ENCODE peak calls at places on chromosome 11, in four cellular contexts. T is GM06990, D is PC-3, Y is lower lobe of right lung. R is an unnamed sample.

GRCh38 chr11:76793391-76793811 is 10.2 kb downstream of the TSKU start:
- DNase-seq in T (no peak), Y (no peak), D (no peak), R (no peak)

GRCh38 chr11:128544625-128545024 is 42.7 kb downstream of the ETS1 start:
- DNase-seq in Y (no peak), D (no peak), T (no peak), R (no peak)

GRCh38 chr11:33751878-33752277 is 15.7 kb upstream of the CD59 start:
- DNase-seq in Y (no peak), D (no peak), T (no peak), R (no peak)

GRCh38 chr11:2387266-2387982 is 10.3 kb downstream of the CD81 start:
- DNase-seq in Y (no peak), T (no peak), D (no peak), R (peak)

GRCh38 chr11:72786305-72787261 is 7.3 kb downstream of the STARD10 start:
- DNase-seq in T (no peak), D (peak), Y (peak), R (no peak)

GRCh38 chr11:30328676-30329075 is 5.8 kb downstream of the ARL14EP start:
- DNase-seq in Y (no peak), D (no peak), T (no peak), R (no peak)

GRCh38 chr11:17457361-17458104 is 19.1 kb downstream of the ABCC8 start:
- DNase-seq in D (no peak), T (no peak), Y (no peak), R (no peak)

GRCh38 chr11:88280673-88281316 is 56.7 kb downstream of the CTSC start:
- DNase-seq in Y (no peak), D (no peak), T (no peak), R (no peak)

GRCh38 chr11:30313580-30313979 is 9.3 kb upstream of the ARL14EP start:
- DNase-seq in T (no peak), D (no peak), Y (no peak), R (no peak)

GRCh38 chr11:133531971-133532651 is at the start of gene OPCML:
- DNase-seq in Y (no peak), D (no peak), T (no peak), R (no peak)

GRCh38 chr11:91978747-91979146 is 245.9 kb upstream of the FAT3 start:
- DNase-seq in Y (no peak), T (no peak), D (peak), R (no peak)

GRCh38 chr11:57071829-57072228 is 83.1 kb downstream of the OR5AK2 start:
- DNase-seq in D (peak), T (no peak), Y (no peak), R (no peak)

GRCh38 chr11:86719781-86720463 is 47.5 kb upstream of the ME3 start:
- DNase-seq in T (no peak), D (peak), Y (no peak), R (no peak)

GRCh38 chr11:4862447-4863236 is 13.6 kb upstream of the OR51S1 start:
- DNase-seq in D (no peak), T (no peak), Y (no peak), R (no peak)

GRCh38 chr11:64619811-64620285 is 28.8 kb downstream of the SLC22A12 start:
- DNase-seq in T (no peak), D (peak), Y (no peak), R (peak)

GRCh38 chr11:125489166-125489565 is 6.9 kb downstream of the FEZ1 start:
- DNase-seq in D (peak), Y (no peak), T (no peak), R (no peak)

GRCh38 chr11:74443071-74443864 is 24.1 kb downstream of the KCNE3 start:
- DNase-seq in D (peak), Y (no peak), T (no peak), R (no peak)

GRCh38 chr11:2150206-2150847 is 10.7 kb downstream of the INS start:
- DNase-seq in D (peak), Y (no peak), T (no peak), R (peak)

GRCh38 chr11:134339756-134340155 is 8.0 kb downstream of the GLB1L2 start:
- DNase-seq in D (peak), Y (no peak), T (no peak), R (no peak)

GRCh38 chr11:65279713-65280459 is 18.1 kb downstream of the POLA2 start:
- DNase-seq in T (no peak), Y (no peak), D (peak), R (no peak)

GRCh38 chr11:128747728-128748148 is 53.9 kb downstream of the FLI1 start:
- DNase-seq in D (no peak), T (no peak), Y (no peak), R (no peak)

GRCh38 chr11:47550288-47551052 is 2.5 kb downstream of the CELF1 start:
- DNase-seq in D (no peak), T (no peak), Y (no peak), R (peak)

GRCh38 chr11:109424893-109425292 is 2.9 kb downstream of the C11orf87 start:
- DNase-seq in Y (peak), T (no peak), D (peak), R (peak)

GRCh38 chr11:61928606-61929005 is 11.2 kb upstream of the RAB3IL1 start:
- DNase-seq in T (no peak), Y (no peak), D (no peak), R (no peak)

GRCh38 chr11:120929090-120929489 is 94.8 kb upstream of the TBCEL start:
- DNase-seq in Y (no peak), T (no peak), D (no peak), R (no peak)

GRCh38 chr11:120928506-120929062 is 95.3 kb upstream of the TBCEL start:
- DNase-seq in Y (no peak), T (no peak), D (no peak), R (peak)

GRCh38 chr11:120929664-120930154 is 94.2 kb upstream of the TBCEL start:
- DNase-seq in D (peak), Y (peak), T (peak), R (peak)

GRCh38 chr11:120932305-120932905 is 91.5 kb upstream of the TBCEL start:
- DNase-seq in T (no peak), D (no peak), Y (no peak), R (no peak)

DNA sequence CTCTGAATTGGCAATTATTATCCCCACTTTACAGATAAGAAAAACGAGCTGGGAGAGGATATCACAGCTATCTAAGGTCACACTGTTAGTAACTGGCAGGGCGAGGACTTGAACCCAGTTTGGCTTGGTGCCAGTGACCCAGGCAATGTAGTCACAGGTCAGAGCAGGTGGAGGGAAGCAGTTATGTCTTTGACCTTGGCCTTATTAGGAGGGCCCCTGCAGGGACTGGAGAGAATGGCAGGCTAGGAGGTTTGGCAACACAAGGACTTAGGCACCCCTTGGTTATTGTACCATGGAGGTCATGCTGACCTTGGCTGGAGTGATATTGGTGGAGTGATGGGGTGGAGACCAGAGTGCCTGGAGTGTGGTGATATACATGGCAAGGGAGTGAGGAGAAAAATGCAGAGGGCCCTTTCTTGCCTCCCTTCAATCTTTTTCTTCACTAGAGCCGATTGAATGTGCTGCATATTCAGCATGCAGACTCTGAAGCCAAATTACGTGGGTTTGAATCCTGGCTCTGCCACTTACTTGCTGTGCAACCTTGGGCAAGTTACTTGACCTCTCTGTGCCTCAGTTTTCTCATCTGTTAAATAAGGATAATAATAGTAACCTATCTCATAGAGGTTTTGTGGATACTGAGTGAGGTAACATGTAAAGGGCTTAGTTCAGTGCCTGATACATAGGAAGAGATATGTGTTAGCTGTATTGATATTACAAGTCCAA is 92.7 kb upstream of the TBCEL start:
- DNase-seq in T (no peak), D (no peak), Y (no peak), R (peak)
- TF ChIP-seq CTCF in T (peak), D (no peak), Y (no peak), R (peak)

DNA sequence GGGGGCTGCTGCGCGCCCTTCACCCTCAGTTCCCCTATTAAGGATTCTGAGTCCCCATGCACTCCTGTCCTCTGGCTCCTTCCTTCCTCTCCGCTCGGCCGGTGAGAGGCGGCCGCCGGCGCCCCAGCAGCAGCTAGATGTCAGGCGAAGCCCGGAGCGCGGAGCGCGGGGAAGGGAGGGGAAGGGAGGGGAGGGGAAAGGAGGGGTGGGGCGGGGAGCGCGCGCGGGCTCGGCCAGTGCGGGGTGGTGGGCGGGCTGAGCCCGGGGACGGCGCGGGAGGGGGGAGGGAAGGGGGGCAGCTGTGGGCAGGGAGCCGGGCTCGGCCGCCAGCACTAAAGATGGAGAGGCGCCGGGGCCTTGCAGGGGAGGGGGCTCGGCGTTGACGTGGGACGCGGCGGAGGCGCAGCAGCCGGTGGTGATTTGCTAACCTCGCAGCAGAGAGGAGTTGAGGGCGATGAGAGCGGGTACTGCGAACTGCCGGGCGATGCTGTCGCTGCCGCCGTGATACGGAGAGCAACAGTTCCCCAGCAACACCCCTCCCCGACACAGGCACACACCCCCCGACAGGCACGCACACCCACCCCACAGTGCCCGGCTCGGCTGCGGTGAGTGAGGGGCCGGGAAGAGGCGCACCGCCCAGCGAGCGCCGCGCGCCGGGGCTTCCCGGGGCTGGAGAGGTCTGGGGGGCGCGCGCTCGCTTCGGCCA is at the start of gene ZBTB16:
- DNase-seq in T (no peak), D (no peak), Y (peak), R (no peak)
- TF ChIP-seq CTCF in T (no peak), D (no peak), Y (no peak), R (no peak)

GRCh38 chr11:78613053-78613813 is 38.6 kb upstream of the NARS2 start:
- DNase-seq in T (no peak), Y (no peak), D (no peak), R (no peak)

GRCh38 chr11:78620159-78620558 is 45.5 kb upstream of the NARS2 start:
- DNase-seq in Y (no peak), T (no peak), D (no peak), R (no peak)

GRCh38 chr11:78615724-78616123 is 41.1 kb upstream of the NARS2 start:
- DNase-seq in D (peak), T (no peak), Y (no peak), R (no peak)
- TF ChIP-seq CTCF in D (peak), T (no peak), Y (no peak), R (no peak)

GRCh38 chr11:69598147-69598546 is 42.8 kb upstream of the CCND1 start:
- DNase-seq in D (peak), Y (no peak), T (no peak), R (peak)
- TF ChIP-seq CTCF in D (peak), Y (peak), T (peak), R (peak)

GRCh38 chr11:96393753-96394348 is 4.0 kb downstream of the JRKL start:
- DNase-seq in D (peak), T (peak), Y (no peak), R (peak)
- TF ChIP-seq CTCF in D (peak), T (peak), Y (peak), R (peak)

DNA sequence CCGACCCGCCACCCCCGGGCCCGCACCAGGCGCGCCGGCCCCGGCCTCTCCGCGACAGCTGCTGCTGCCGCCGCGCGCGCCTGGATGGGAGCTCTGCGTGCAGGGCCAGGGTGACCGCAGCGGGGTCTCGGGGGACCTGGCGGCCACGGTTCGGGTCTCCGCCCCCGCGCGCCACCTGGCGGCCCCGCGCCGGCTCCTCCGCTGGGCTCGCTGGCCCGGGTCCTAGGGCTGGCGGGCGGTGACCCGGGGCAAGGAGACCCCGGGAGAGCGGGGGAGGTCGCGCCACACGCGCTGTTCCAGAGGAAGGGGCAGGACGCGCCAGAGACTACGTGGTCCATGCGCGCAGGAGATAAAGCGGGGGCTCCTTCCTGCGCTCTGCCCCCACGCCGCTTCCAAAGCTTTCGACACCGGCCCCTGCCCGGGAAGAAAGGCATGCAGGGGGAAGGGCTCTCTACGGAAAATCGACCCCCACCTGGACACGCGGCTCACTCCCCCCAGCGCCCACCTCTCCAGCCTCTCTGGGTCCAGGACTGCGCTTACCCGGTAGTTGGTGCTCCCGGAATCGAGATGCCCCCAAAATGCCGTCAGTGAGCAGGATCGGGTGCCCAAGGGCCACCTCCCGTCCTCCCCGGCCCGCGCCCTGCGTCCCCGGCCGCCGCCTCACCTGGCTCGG is 480 bp downstream of the SHANK2 start:
- DNase-seq in Y (no peak), T (peak), D (peak), R (peak)
- TF ChIP-seq CTCF in Y (peak), T (no peak), D (peak), R (peak)

GRCh38 chr11:12016246-12016645 is 7.8 kb upstream of the DKK3 start:
- DNase-seq in T (no peak), D (no peak), Y (no peak), R (no peak)
- TF ChIP-seq CTCF in T (no peak), D (peak), Y (no peak), R (no peak)

GRCh38 chr11:120147094-120147949 is 9.4 kb upstream of the TRIM29 start:
- DNase-seq in D (no peak), Y (no peak), T (no peak), R (no peak)
- TF ChIP-seq CTCF in D (no peak), Y (no peak), T (no peak), R (no peak)

GRCh38 chr11:94742645-94743044 is 25.5 kb upstream of the AMOTL1 start:
- DNase-seq in D (no peak), T (no peak), Y (no peak), R (no peak)

GRCh38 chr11:94740083-94740974 is 27.8 kb upstream of the AMOTL1 start:
- DNase-seq in D (peak), T (no peak), Y (peak), R (no peak)

GRCh38 chr11:94739331-94739730 is 28.8 kb upstream of the AMOTL1 start:
- DNase-seq in Y (no peak), T (no peak), D (no peak), R (no peak)

GRCh38 chr11:94738746-94739145 is 29.4 kb upstream of the AMOTL1 start:
- DNase-seq in D (no peak), T (no peak), Y (no peak), R (no peak)

GRCh38 chr11:94740975-94741707 is 27.0 kb upstream of the AMOTL1 start:
- DNase-seq in D (peak), Y (peak), T (no peak), R (no peak)
- TF ChIP-seq CTCF in D (peak), Y (peak), T (no peak), R (no peak)

GRCh38 chr11:126968915-126969314 is 31.7 kb downstream of the KIRREL3 start:
- DNase-seq in T (no peak), Y (no peak), D (no peak), R (no peak)

GRCh38 chr11:126971305-126971704 is 29.3 kb downstream of the KIRREL3 start:
- DNase-seq in D (no peak), Y (no peak), T (no peak), R (no peak)

GRCh38 chr11:126973051-126973450 is 27.5 kb downstream of the KIRREL3 start:
- DNase-seq in T (no peak), D (no peak), Y (no peak), R (no peak)

GRCh38 chr11:126965331-126965730 is 35.2 kb downstream of the KIRREL3 start:
- DNase-seq in T (no peak), Y (no peak), D (no peak), R (no peak)

GRCh38 chr11:126969865-126970479 is 30.6 kb downstream of the KIRREL3 start:
- DNase-seq in D (peak), Y (no peak), T (no peak), R (no peak)
- TF ChIP-seq CTCF in D (peak), Y (peak), T (peak), R (peak)

R was measured in OCI-LY7.